ENCODE peak calls at places on chromosomes 13 and 19, in five cellular contexts. R is heart left ventricle, I is adrenal gland, U is body of pancreas, L is esophagus squamous epithelium. P is an unnamed sample. For H3K36me3, the result is how much of the 10 kb centered on the place peaks cover.

GRCh38 chr19:18967358-18968146 is 26.5 kb upstream of the HOMER3 start:
- DNase-seq in R (peak), I (peak), U (no peak), L (peak), P (peak)

GRCh38 chr13:99956473-99957349 is 14.9 kb downstream of the ZIC5 start:
- DNase-seq in R (no peak), I (no peak), U (no peak), L (no peak), P (no peak)

GRCh38 chr13:31996611-31997010 is 35.0 kb upstream of the FRY start:
- DNase-seq in R (no peak), I (no peak), U (no peak), L (no peak), P (no peak)

GRCh38 chr19:10830941-10831779 is 4.9 kb downstream of the TMED1 start:
- DNase-seq in R (no peak), I (no peak), U (no peak), L (no peak), P (no peak)

GRCh38 chr13:91398413-91399188 is at the start of gene GPC5:
- DNase-seq in R (peak), I (peak), U (peak), L (no peak), P (peak)

GRCh38 chr13:98220188-98220765 is 43.2 kb upstream of the RNF113B start:
- DNase-seq in R (no peak), I (no peak), U (peak), L (no peak), P (no peak)

GRCh38 chr19:2286402-2287140 is 4.6 kb upstream of the PEAK3 start:
- DNase-seq in R (no peak), I (no peak), U (no peak), L (no peak), P (no peak)

GRCh38 chr13:59890064-59890463 is 273.7 kb downstream of the DIAPH3 start:
- DNase-seq in R (no peak), I (no peak), U (no peak), L (no peak), P (no peak)

GRCh38 chr19:13036366-13036976 is 41.2 kb downstream of the NFIX start:
- DNase-seq in R (peak), I (no peak), U (no peak), L (no peak), P (peak)

GRCh38 chr13:113972451-113973217 is 1.2 kb downstream of the C13orf46 start:
- DNase-seq in R (peak), I (no peak), U (no peak), L (no peak), P (no peak)

GRCh38 chr13:25844559-25845434 is 207.0 kb downstream of the SHISA2 start:
- DNase-seq in R (no peak), I (no peak), U (no peak), L (no peak), P (no peak)

GRCh38 chr13:102580552-102581169 is 16.1 kb upstream of the TPP2 start:
- DNase-seq in R (no peak), I (no peak), U (peak), L (no peak), P (no peak)

GRCh38 chr13:75460644-75461043 is 21.3 kb downstream of the TBC1D4 start:
- DNase-seq in R (no peak), I (peak), U (no peak), L (no peak), P (no peak)

GRCh38 chr19:48441360-48442050 is 4.3 kb upstream of the GRWD1 start:
- DNase-seq in R (no peak), I (no peak), U (no peak), L (no peak), P (no peak)

GRCh38 chr19:3224346-3225325 is at the start of gene CELF5:
- DNase-seq in R (peak), I (peak), U (peak), L (no peak), P (no peak)

GRCh38 chr13:50707533-50708096 is 135.9 kb downstream of the DLEU7 start:
- DNase-seq in R (no peak), I (no peak), U (no peak), L (no peak), P (no peak)

GRCh38 chr19:12656899-12657571 is 9.5 kb downstream of the MAN2B1 start:
- DNase-seq in R (no peak), I (no peak), U (no peak), L (no peak), P (no peak)

GRCh38 chr19:34243876-34244578 is 10.3 kb upstream of the GARRE1 start:
- DNase-seq in R (no peak), I (no peak), U (no peak), L (no peak), P (no peak)

GRCh38 chr13:40148103-40148502 is 492.6 kb downstream of the COG6 start:
- DNase-seq in R (no peak), I (no peak), U (no peak), L (no peak), P (no peak)

GRCh38 chr13:113768018-113768905 is 9.2 kb downstream of the TMEM255B start:
- DNase-seq in R (no peak), I (no peak), U (no peak), L (no peak), P (no peak)

GRCh38 chr19:20278342-20278741 is 111.3 kb downstream of the ZNF486 start:
- DNase-seq in R (no peak), I (no peak), U (peak), L (no peak), P (no peak)

DNA sequence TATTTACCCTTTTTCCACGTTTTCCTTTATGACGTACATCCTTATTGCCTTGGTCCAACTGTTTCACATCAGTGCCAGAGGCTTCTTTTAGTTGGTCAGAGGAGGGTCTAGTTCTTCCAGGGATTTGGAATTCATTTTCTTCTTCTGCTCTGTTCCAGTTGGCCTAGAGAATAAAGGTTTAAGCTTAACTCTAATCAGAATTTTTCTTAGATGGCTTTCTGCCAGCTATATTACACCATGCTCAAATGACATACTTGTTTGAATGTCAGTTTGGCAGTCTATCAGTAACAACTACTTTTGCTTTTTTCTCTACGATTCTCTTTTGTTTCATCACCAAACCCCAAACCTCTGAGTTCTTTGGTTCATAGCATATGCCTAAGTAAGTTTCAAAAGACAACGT is 16.8 kb downstream of the SPART start:
- DNase-seq in R (no peak), I (no peak), U (no peak), L (no peak), P (no peak)
- H3K36me3 ChIP-seq in R (under half), I (half or more), U (under half), L (under half), P (under half)

GRCh38 chr19:1247747-1248453 is 483 bp upstream of the MIDN start:
- DNase-seq in R (peak), I (peak), U (peak), L (no peak), P (peak)

GRCh38 chr19:1243768-1244692 is 2.5 kb downstream of the ATP5F1D start:
- DNase-seq in R (peak), I (peak), U (peak), L (no peak), P (peak)

GRCh38 chr19:1245468-1245867 is 2.9 kb upstream of the MIDN start:
- DNase-seq in R (no peak), I (peak), U (no peak), L (no peak), P (peak)

GRCh38 chr19:1245884-1246816 is 2.2 kb upstream of the MIDN start:
- DNase-seq in R (peak), I (peak), U (peak), L (no peak), P (peak)

GRCh38 chr19:1244693-1245451 is 3.3 kb downstream of the ATP5F1D start:
- DNase-seq in R (peak), I (peak), U (peak), L (no peak), P (peak)
- TF ChIP-seq POLR2A in R (no peak), I (no peak), U (no peak), L (peak), P (peak)

GRCh38 chr13:110922506-110922905 is 7.6 kb upstream of the ANKRD10 start:
- DNase-seq in R (no peak), I (no peak), U (no peak), L (no peak), P (no peak)

GRCh38 chr13:110923777-110924638 is 9.1 kb upstream of the ANKRD10 start:
- DNase-seq in R (no peak), I (no peak), U (no peak), L (no peak), P (peak)

GRCh38 chr13:110924639-110924934 is 9.7 kb upstream of the ANKRD10 start:
- DNase-seq in R (no peak), I (no peak), U (no peak), L (no peak), P (no peak)

GRCh38 chr13:110923086-110923485 is 8.2 kb upstream of the ANKRD10 start:
- DNase-seq in R (no peak), I (no peak), U (no peak), L (no peak), P (no peak)

DNA sequence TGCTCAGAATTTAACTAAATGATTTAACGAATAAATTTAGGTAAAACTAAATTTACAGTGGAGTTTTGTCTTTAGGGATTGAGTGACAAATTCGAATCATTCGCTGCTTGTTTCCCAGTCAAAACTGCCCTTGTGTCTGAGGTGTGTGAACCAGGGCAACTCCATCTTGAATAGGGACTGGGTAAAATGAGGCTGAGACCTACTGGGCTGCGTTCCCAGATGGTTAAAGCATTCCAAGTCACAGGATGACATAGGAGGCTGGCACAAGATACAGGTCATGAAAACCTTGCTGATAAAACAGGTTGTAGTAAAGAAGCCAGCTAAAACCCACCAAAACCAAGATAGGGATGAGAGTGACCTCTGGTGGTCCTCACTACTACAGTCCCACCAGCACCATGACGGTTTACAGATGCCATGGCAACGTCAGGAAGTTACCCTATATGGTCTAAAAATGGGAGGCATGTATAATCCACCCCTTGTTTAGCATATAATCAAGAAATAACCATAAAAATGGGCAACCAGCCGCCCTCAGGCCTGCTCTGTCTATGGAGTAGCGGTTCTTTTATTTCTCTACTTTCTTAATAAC is 10.2 kb upstream of the ANKRD10 start:
- DNase-seq in R (no peak), I (no peak), U (no peak), L (no peak), P (no peak)
- TF ChIP-seq CTCF in R (no peak), I (no peak), U (no peak), L (no peak), P (peak)

GRCh38 chr13:110469597-110469996 is 91.9 kb downstream of the RAB20 start:
- DNase-seq in R (no peak), I (no peak), U (no peak), L (no peak), P (no peak)
- H3K36me3 ChIP-seq in R (half or more), I (under half), U (under half), L (under half), P (under half)

DNA sequence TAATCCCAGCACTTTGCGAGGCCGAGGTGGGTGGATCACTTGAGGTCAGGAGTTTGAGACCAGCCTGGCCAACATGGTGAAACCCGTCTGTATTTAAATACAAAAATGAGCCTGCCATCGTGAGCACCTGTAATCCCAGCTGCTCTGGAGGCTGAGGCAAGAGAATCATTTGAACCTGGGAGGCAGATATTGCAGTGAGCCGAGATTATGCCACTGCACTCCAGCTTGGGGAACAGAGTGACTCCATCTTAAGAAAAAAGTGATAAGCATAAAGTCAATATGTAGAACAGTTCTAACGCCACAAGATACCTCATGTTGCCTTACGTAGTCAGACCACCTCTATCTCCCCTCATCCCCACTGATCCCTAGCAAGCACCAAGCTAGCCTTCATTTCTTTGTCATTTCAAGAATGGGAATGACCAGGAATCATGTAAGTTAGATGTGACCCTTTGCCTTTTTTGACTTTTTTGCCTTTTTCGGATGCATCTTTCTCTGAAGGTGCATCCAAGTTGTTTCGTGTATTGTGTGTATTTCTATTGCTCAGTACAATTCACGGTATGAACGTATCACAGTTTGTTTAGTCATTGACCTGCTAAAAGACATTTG is 6.4 kb downstream of the RPL21 start:
- DNase-seq in R (no peak), I (no peak), U (no peak), L (no peak), P (no peak)
- TF ChIP-seq POLR2A in R (no peak), I (no peak), U (no peak), L (no peak), P (no peak)

GRCh38 chr13:79548886-79549285 is 67.9 kb downstream of the NDFIP2 start:
- DNase-seq in R (no peak), I (no peak), U (no peak), L (no peak), P (no peak)
- TF ChIP-seq CTCF in R (no peak), I (no peak), U (peak), L (peak), P (no peak)

DNA sequence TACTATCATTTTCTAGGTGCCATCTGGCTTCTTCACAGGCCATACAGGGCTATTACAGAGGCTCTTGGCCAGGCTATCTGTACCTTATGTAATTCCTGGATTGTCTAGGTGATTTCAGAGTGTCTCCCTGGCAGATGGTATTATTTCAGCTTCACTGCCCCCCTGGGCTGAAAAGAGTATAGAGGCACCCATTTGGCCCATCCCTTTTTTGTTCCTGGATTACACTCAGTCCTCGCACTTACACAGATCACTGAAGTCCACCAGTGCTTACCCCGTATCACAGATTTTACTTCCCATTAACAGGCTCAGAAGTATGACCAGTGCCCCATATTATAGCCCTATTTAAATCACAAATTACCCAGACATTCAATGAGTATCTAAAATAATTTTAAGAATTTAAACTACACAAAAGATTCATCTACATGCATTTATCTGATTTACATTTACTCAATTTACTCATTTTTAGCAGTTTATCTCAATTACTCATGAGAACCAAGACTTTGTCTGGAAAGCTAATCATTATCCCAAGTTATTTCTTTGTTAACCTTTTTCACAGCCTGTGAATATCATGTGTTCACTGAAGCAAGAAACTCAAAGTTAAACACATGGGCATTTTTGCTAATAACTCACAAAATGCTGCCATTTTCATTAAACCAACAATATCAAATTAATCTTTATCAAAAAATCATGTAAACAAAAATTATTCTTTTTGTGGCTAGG is 121.0 kb downstream of the PCDH20 start:
- DNase-seq in R (no peak), I (no peak), U (no peak), L (no peak), P (no peak)
- H3K36me3 ChIP-seq in R (under half), I (under half), U (under half), L (under half), P (under half)

GRCh38 chr19:35352448-35353304 is 5.0 kb downstream of the FFAR1 start:
- DNase-seq in R (peak), I (peak), U (peak), L (no peak), P (no peak)
- TF ChIP-seq POLR2A in R (no peak), I (no peak), U (no peak), L (no peak), P (no peak)

P was measured in gastrocnemius medialis.